ENCODE peak calls at places on chromosome 9, in six cellular contexts. D, Q, C, N, U and Y are unnamed samples.

GRCh38 chr9:4030751-4031150 is 269.1 kb downstream of the GLIS3 start:
- DNase-seq in D (no peak), C (no peak), N (no peak), U (no peak), Q (no peak), Y (no peak)

GRCh38 chr9:88998911-88999310 is 7.6 kb downstream of the S1PR3 start:
- DNase-seq in N (no peak), D (no peak), Q (peak; percentile 54), U (no peak), C (peak; percentile 80), Y (peak; percentile 92)

GRCh38 chr9:124015091-124015660 is 3.6 kb downstream of the LHX2 start:
- DNase-seq in D (no peak), U (peak; percentile 73), C (no peak), N (no peak), Q (no peak), Y (no peak)

GRCh38 chr9:109751253-109751652 is 28.7 kb upstream of the PALM2AKAP2 start:
- DNase-seq in N (peak; percentile 82), U (peak; percentile 17), Q (no peak), C (no peak), D (peak; percentile 42), Y (no peak)

GRCh38 chr9:81414836-81415235 is 274.5 kb downstream of the TLE1 start:
- DNase-seq in N (no peak), U (no peak), Q (no peak), C (no peak), D (peak; percentile 42), Y (no peak)

GRCh38 chr9:124035001-124035650 is 23.6 kb downstream of the LHX2 start:
- DNase-seq in U (no peak), D (no peak), Q (no peak), N (no peak), C (no peak), Y (no peak)

GRCh38 chr9:116048072-116048471 is 105.5 kb upstream of the PAPPA start:
- DNase-seq in U (no peak), C (no peak), Q (no peak), N (no peak), D (no peak), Y (no peak)

GRCh38 chr9:81596671-81597426 is 92.5 kb downstream of the TLE1 start:
- DNase-seq in C (no peak), D (no peak), U (peak; percentile 27), N (no peak), Q (no peak), Y (no peak)

GRCh38 chr9:77864096-77864889 is 167.3 kb downstream of the GNAQ start:
- DNase-seq in N (peak; percentile 27), D (no peak), C (peak; percentile 28), U (no peak), Q (no peak), Y (no peak)

GRCh38 chr9:33263936-33264472 is 504 bp downstream of the BAG1 start:
- DNase-seq in C (peak; percentile 56), Q (no peak), N (no peak), D (no peak), U (no peak), Y (peak; percentile 81)

GRCh38 chr9:128251701-128252100 is 24.1 kb downstream of the GOLGA2 start:
- DNase-seq in D (no peak), N (no peak), C (no peak), U (no peak), Q (no peak), Y (no peak)

GRCh38 chr9:129282308-129283211 is 104.5 kb upstream of the IER5L start:
- DNase-seq in C (no peak), U (peak; percentile 48), D (no peak), Q (peak; percentile 54), N (no peak), Y (no peak)

GRCh38 chr9:120689860-120690259 is 24.4 kb downstream of the MEGF9 start:
- DNase-seq in C (no peak), U (no peak), Q (no peak), N (peak; percentile 46), D (no peak), Y (no peak)

GRCh38 chr9:112046181-112046580 is 128.9 kb downstream of the SUSD1 start:
- DNase-seq in Q (no peak), D (peak; percentile 86), C (no peak), U (no peak), N (peak; percentile 86), Y (no peak)

GRCh38 chr9:125218621-125219020 is 18.3 kb downstream of the RABEPK start:
- DNase-seq in N (no peak), U (no peak), C (no peak), Q (no peak), D (no peak), Y (no peak)

GRCh38 chr9:99778829-99779228 is 42.9 kb upstream of the NR4A3 start:
- DNase-seq in N (no peak), Q (no peak), C (no peak), U (no peak), D (no peak), Y (no peak)

GRCh38 chr9:124137009-124137943 is 120.5 kb upstream of the NEK6 start:
- DNase-seq in U (no peak), D (no peak), C (no peak), N (peak; percentile 26), Q (no peak), Y (peak; percentile 43)

GRCh38 chr9:89664896-89665329 is 60.1 kb downstream of the GADD45G start:
- DNase-seq in D (peak; percentile 38), N (no peak), U (peak; percentile 32), Q (no peak), C (no peak), Y (no peak)

GRCh38 chr9:121916008-121916407 is 177.1 kb downstream of the TTLL11 start:
- DNase-seq in Q (no peak), N (peak; percentile 64), D (no peak), C (no peak), U (no peak), Y (no peak)

GRCh38 chr9:116262421-116262820 is 108.8 kb downstream of the PAPPA start:
- DNase-seq in Q (no peak), U (no peak), D (no peak), C (no peak), N (no peak), Y (no peak)

GRCh38 chr9:105554042-105554441 is 3.9 kb upstream of the FKTN start:
- DNase-seq in Q (no peak), N (peak; percentile 41), U (no peak), C (peak; percentile 23), D (no peak), Y (peak; percentile 65)

GRCh38 chr9:4573176-4573575 is 82.9 kb downstream of the SLC1A1 start:
- DNase-seq in U (no peak), C (no peak), N (no peak), D (no peak), Q (no peak), Y (no peak)

GRCh38 chr9:36855443-36856315 is 178.4 kb downstream of the PAX5 start:
- DNase-seq in C (no peak), N (no peak), D (peak; percentile 57), Q (no peak), U (peak; percentile 78), Y (no peak)

GRCh38 chr9:120306088-120306487 is 273.9 kb downstream of the CDK5RAP2 start:
- DNase-seq in N (no peak), Q (no peak), U (no peak), D (no peak), C (no peak), Y (no peak)

GRCh38 chr9:101562966-101563365 is 29.3 kb downstream of the RNF20 start:
- DNase-seq in U (no peak), Q (no peak), C (no peak), N (no peak), D (no peak), Y (no peak)

GRCh38 chr9:96148634-96149138 is 153.3 kb downstream of the HSD17B3 start:
- DNase-seq in U (no peak), C (no peak), Q (no peak), D (no peak), N (no peak), Y (no peak)

GRCh38 chr9:74379718-74380117 is 117.4 kb upstream of the RORB start:
- DNase-seq in U (peak; percentile 86), D (peak; percentile 46), C (no peak), N (no peak), Q (no peak), Y (no peak)

GRCh38 chr9:118721923-118722322 is 647.3 kb downstream of the BRINP1 start:
- DNase-seq in Q (no peak), D (no peak), N (no peak), C (no peak), U (no peak), Y (no peak)

GRCh38 chr9:94577541-94577940 is 16.1 kb downstream of the FBP2 start:
- DNase-seq in D (no peak), U (no peak), C (no peak), N (no peak), Q (no peak), Y (no peak)
- H3K27ac ChIP-seq in D (no peak overlapping the region), U (no peak overlapping the region), C (no peak overlapping the region), N (no peak overlapping the region), Q (no peak overlapping the region), Y (no peak overlapping the region)

GRCh38 chr9:137245450-137246421 is 4.6 kb downstream of the TUBB4B start:
- DNase-seq in U (no peak), C (no peak), Q (no peak), D (no peak), N (no peak), Y (no peak)

GRCh38 chr9:137247135-137247915 is 3.8 kb upstream of the STPG3 start:
- DNase-seq in U (no peak), D (no peak), N (no peak), C (no peak), Q (no peak), Y (no peak)

GRCh38 chr9:137244486-137245449 is 3.7 kb downstream of the TUBB4B start:
- DNase-seq in U (no peak), D (peak; percentile 22), N (no peak), Q (no peak), C (no peak), Y (no peak)

GRCh38 chr9:137250329-137251193 is 525 bp upstream of the STPG3 start:
- DNase-seq in D (no peak), N (no peak), U (no peak), C (no peak), Q (no peak), Y (no peak)

DNA sequence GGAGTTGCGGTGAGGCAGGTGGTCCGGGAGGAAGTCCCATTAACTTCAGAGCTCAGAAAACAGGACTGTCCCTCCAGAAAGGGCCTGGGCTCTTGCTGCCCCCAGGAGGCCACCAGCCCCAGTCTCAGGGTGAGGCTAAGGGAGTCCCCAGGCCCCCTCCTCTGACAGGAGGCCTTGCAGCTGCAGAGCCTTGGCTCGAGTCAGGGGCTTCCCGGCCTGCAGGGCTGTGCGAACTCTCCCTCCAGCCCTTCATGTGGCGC is 3.2 kb upstream of the STPG3 start:
- DNase-seq in D (no peak), C (no peak), U (no peak), Q (no peak), N (no peak), Y (no peak)
- H3K4me1 ChIP-seq in D (peaks cover 8% of the 10 kb centered on the region), C (no peaks in the 10 kb centered on the region), U (peaks cover 15% of the 10 kb centered on the region), Q (no peaks in the 10 kb centered on the region), N (peaks cover 5% of the 10 kb centered on the region), Y (peaks cover 4% of the 10 kb centered on the region)

GRCh38 chr9:134294228-134295071 is 31.8 kb upstream of the RXRA start:
- DNase-seq in Q (no peak), C (peak; percentile 55), N (no peak), D (no peak), U (peak; percentile 35), Y (peak; percentile 87)
- H3K4me3 ChIP-seq in Q (peak overlapping the region; percentile 6), C (peak overlapping the region; percentile 5), N (no peak overlapping the region), D (no peak overlapping the region), U (no peak overlapping the region), Y (no peak overlapping the region)

GRCh38 chr9:95018099-95018927 is 291.8 kb downstream of the AOPEP start:
- DNase-seq in N (peak; percentile 97), U (peak; percentile 20), Q (no peak), C (no peak), D (peak; percentile 89), Y (peak; percentile 69)
- H3K27ac ChIP-seq in N (peak overlapping the region; percentile 68), U (no peak overlapping the region), Q (no peak overlapping the region), C (peak overlapping the region; percentile 100), D (peak overlapping the region; percentile 99), Y (peak overlapping the region; percentile 88)

GRCh38 chr9:133143639-133144141 is 20.0 kb downstream of the GBGT1 start:
- DNase-seq in Q (no peak), D (no peak), C (no peak), U (no peak), N (no peak), Y (peak; percentile 40)
- H3K4me1 ChIP-seq in Q (peaks cover 14% of the 10 kb centered on the region), D (peaks cover 18% of the 10 kb centered on the region), C (peaks cover 29% of the 10 kb centered on the region), U (peaks cover 8% of the 10 kb centered on the region), N (peaks cover 17% of the 10 kb centered on the region), Y (peaks cover 5% of the 10 kb centered on the region)